ENCODE peak calls at places on chromosomes 2 and 18, in eight cellular contexts. V is astrocyte of the spinal cord, A is AG04449, W is IMR-90, T is AG08395, F is sigmoid colon, Q is DMS53, Y is AML-193. R is an unnamed sample.

GRCh38 chr2:238881353-238882082 is 33.6 kb downstream of the TWIST2 start:
- DNase-seq in V (no peak), A (no peak), W (no peak), T (no peak), F (no peak), Q (no peak), Y (no peak), R (no peak)

GRCh38 chr2:68837164-68837860 is 33.9 kb downstream of the BMP10 start:
- DNase-seq in V (peak; percentile 30), A (no peak), W (peak; percentile 27), T (no peak), F (no peak), Q (peak; percentile 90), Y (peak; percentile 12), R (no peak)

GRCh38 chr18:74127483-74127750 is 20.2 kb downstream of the FBXO15 start:
- DNase-seq in V (no peak), A (no peak), W (no peak), T (no peak), F (no peak), Q (no peak), Y (no peak), R (no peak)

GRCh38 chr2:64021578-64021977 is 2.4 kb upstream of the VPS54 start:
- DNase-seq in V (no peak), A (no peak), W (peak; percentile 46), T (no peak), F (no peak), Q (peak; percentile 64), Y (no peak), R (no peak)

GRCh38 chr2:190415794-190416729 is 7.9 kb downstream of the MFSD6 start:
- DNase-seq in V (no peak), A (no peak), W (no peak), T (no peak), F (no peak), Q (no peak), Y (no peak), R (no peak)

GRCh38 chr2:13522917-13523821 is 806.4 kb downstream of the TRIB2 start:
- DNase-seq in V (peak; percentile 60), A (no peak), W (no peak), T (no peak), F (no peak), Q (peak; percentile 57), Y (no peak), R (no peak)

GRCh38 chr2:160306985-160307384 is 106.9 kb upstream of the ITGB6 start:
- DNase-seq in V (peak; percentile 72), A (peak; percentile 84), W (peak; percentile 92), T (peak; percentile 77), F (peak; percentile 80), Q (no peak), Y (no peak), R (peak; percentile 78)

GRCh38 chr2:11940121-11940743 is 193.8 kb downstream of the LPIN1 start:
- DNase-seq in V (no peak), A (no peak), W (no peak), T (no peak), F (no peak), Q (no peak), Y (no peak), R (no peak)

GRCh38 chr2:56718413-56718812 is 534.6 kb downstream of the CCDC85A start:
- DNase-seq in V (no peak), A (no peak), W (no peak), T (no peak), F (no peak), Q (no peak), Y (no peak), R (no peak)

GRCh38 chr2:26946841-26947784 is 23.3 kb upstream of the MAPRE3 start:
- DNase-seq in V (peak; percentile 7), A (no peak), W (peak; percentile 39), T (peak; percentile 50), F (no peak), Q (peak; percentile 82), Y (peak; percentile 16), R (no peak)

GRCh38 chr18:8701546-8702118 is 3.7 kb upstream of the MTCL1 start:
- DNase-seq in V (peak; percentile 60), A (peak; percentile 79), W (peak; percentile 91), T (peak; percentile 78), F (peak; percentile 65), Q (no peak), Y (no peak), R (no peak)

GRCh38 chr2:50385361-50385760 is 646.6 kb downstream of the NRXN1 start:
- DNase-seq in V (no peak), A (no peak), W (no peak), T (no peak), F (no peak), Q (no peak), Y (no peak), R (no peak)

GRCh38 chr2:232292395-232293154 is 86.0 kb upstream of the ALPP start:
- DNase-seq in V (peak; percentile 41), A (no peak), W (peak; percentile 51), T (peak; percentile 70), F (no peak), Q (peak; percentile 73), Y (peak; percentile 57), R (peak; percentile 11)

GRCh38 chr2:232001073-232001472 is 39.6 kb downstream of the DIS3L2 start:
- DNase-seq in V (no peak), A (no peak), W (no peak), T (no peak), F (no peak), Q (no peak), Y (no peak), R (no peak)

GRCh38 chr2:88521445-88522070 is 69.1 kb upstream of the FOXI3 start:
- DNase-seq in V (no peak), A (no peak), W (no peak), T (no peak), F (no peak), Q (no peak), Y (no peak), R (no peak)

GRCh38 chr2:181742908-181743722 is 62.8 kb upstream of the NEUROD1 start:
- DNase-seq in V (peak; percentile 73), A (no peak), W (peak; percentile 73), T (peak; percentile 61), F (no peak), Q (peak; percentile 84), Y (peak; percentile 74), R (peak; percentile 46)

GRCh38 chr2:36812196-36812595 is 115.7 kb downstream of the VIT start:
- DNase-seq in V (no peak), A (no peak), W (no peak), T (no peak), F (no peak), Q (peak; percentile 40), Y (no peak), R (no peak)

GRCh38 chr2:199228887-199229819 is 228.6 kb downstream of the SATB2 start:
- DNase-seq in V (peak; percentile 96), A (peak; percentile 92), W (peak; percentile 97), T (peak; percentile 94), F (no peak), Q (peak; percentile 31), Y (peak; percentile 80), R (peak; percentile 94)

GRCh38 chr2:19488009-19488691 is 129.7 kb upstream of the OSR1 start:
- DNase-seq in V (peak; percentile 72), A (peak; percentile 2), W (peak; percentile 61), T (peak; percentile 48), F (no peak), Q (peak; percentile 60), Y (no peak), R (no peak)

GRCh38 chr2:65137197-65137780 is 7.4 kb upstream of the RAB1A start:
- DNase-seq in V (no peak), A (no peak), W (no peak), T (no peak), F (no peak), Q (no peak), Y (no peak), R (no peak)

GRCh38 chr18:50644807-50645206 is 84.9 kb downstream of the MAPK4 start:
- DNase-seq in V (no peak), A (no peak), W (no peak), T (no peak), F (no peak), Q (peak; percentile 80), Y (no peak), R (no peak)

GRCh38 chr2:216339456-216340279 is 32.6 kb downstream of the MARCHF4 start:
- DNase-seq in V (peak; percentile 76), A (no peak), W (peak; percentile 81), T (peak; percentile 71), F (no peak), Q (peak; percentile 20), Y (no peak), R (peak; percentile 72)

GRCh38 chr2:120436885-120437603 is 91.1 kb downstream of the INHBB start:
- DNase-seq in V (peak; percentile 12), A (no peak), W (peak; percentile 13), T (peak; percentile 44), F (no peak), Q (peak; percentile 96), Y (peak; percentile 19), R (peak; percentile 12)

GRCh38 chr2:3563521-3563976 is 5.4 kb upstream of the RNASEH1 start:
- DNase-seq in V (no peak), A (no peak), W (no peak), T (no peak), F (no peak), Q (no peak), Y (no peak), R (no peak)

GRCh38 chr2:41940715-41941114 is 107.1 kb upstream of the PKDCC start:
- DNase-seq in V (peak; percentile 46), A (no peak), W (no peak), T (no peak), F (no peak), Q (no peak), Y (no peak), R (no peak)

GRCh38 chr2:63743170-63743975 is 98.3 kb upstream of the UGP2 start:
- DNase-seq in V (no peak), A (no peak), W (no peak), T (no peak), F (no peak), Q (no peak), Y (no peak), R (no peak)

GRCh38 chr18:74331404-74331803 is 15.8 kb downstream of the C18orf63 start:
- DNase-seq in V (peak; percentile 29), A (no peak), W (peak; percentile 51), T (peak; percentile 52), F (no peak), Q (peak; percentile 39), Y (peak; percentile 48), R (peak; percentile 52)

GRCh38 chr2:43616967-43617366 is 20.1 kb upstream of the PLEKHH2 start:
- DNase-seq in V (no peak), A (no peak), W (no peak), T (no peak), F (no peak), Q (no peak), Y (no peak), R (no peak)

GRCh38 chr2:216404010-216404618 is 8.2 kb upstream of the SMARCAL1 start:
- DNase-seq in V (peak; percentile 33), A (no peak), W (peak; percentile 37), T (peak; percentile 56), F (no peak), Q (peak; percentile 52), Y (peak; percentile 24), R (no peak)

GRCh38 chr2:26880910-26881435 is 33.0 kb downstream of the DPYSL5 start:
- DNase-seq in V (no peak), A (no peak), W (no peak), T (no peak), F (no peak), Q (no peak), Y (no peak), R (no peak)

GRCh38 chr2:1739961-1740713 is 4.2 kb downstream of the PXDN start:
- DNase-seq in V (peak; percentile 21), A (no peak), W (peak; percentile 58), T (no peak), F (peak; percentile 69), Q (no peak), Y (no peak), R (no peak)

GRCh38 chr18:68847219-68847860 is 49.5 kb downstream of the CCDC102B start:
- DNase-seq in V (peak; percentile 59), A (no peak), W (peak; percentile 63), T (peak; percentile 4), F (no peak), Q (peak; percentile 74), Y (peak; percentile 42), R (no peak)

GRCh38 chr18:49847524-49847923 is 34.2 kb upstream of the ACAA2 start:
- DNase-seq in V (no peak), A (no peak), W (no peak), T (no peak), F (no peak), Q (peak; percentile 40), Y (no peak), R (no peak)

GRCh38 chr2:147696426-147696825 is 148.4 kb upstream of the ACVR2A start:
- DNase-seq in V (no peak), A (no peak), W (no peak), T (no peak), F (no peak), Q (no peak), Y (no peak), R (no peak)